ENCODE peak calls at places on chromosomes 3 and 15, in six cellular contexts. G, I, B, O, R and J are unnamed samples.
A peak's percentile ranks its signal among the peaks of the same experiment; 100 is the strongest.

GRCh38 chr3:157329541-157329940 is 107.1 kb upstream of the PTX3 start:
- DNase-seq in G (no peak), I (no peak), B (no peak), O (no peak), R (no peak), J (no peak)

GRCh38 chr15:99755692-99756409 is 22.6 kb upstream of the LYSMD4 start:
- DNase-seq in G (peak; percentile 59), I (peak; percentile 37), B (peak; percentile 70), O (peak; percentile 49), R (peak; percentile 71), J (no peak)

GRCh38 chr15:99433026-99433756 is 132.6 kb upstream of the MEF2A start:
- DNase-seq in G (no peak), I (no peak), B (no peak), O (no peak), R (no peak), J (peak; percentile 93)

GRCh38 chr3:177813322-177813721 is 616.0 kb upstream of the TBL1XR1 start:
- DNase-seq in G (no peak), I (no peak), B (no peak), O (no peak), R (no peak), J (no peak)

GRCh38 chr3:20648921-20649381 is 462.9 kb upstream of the SGO1 start:
- DNase-seq in G (no peak), I (no peak), B (no peak), O (no peak), R (no peak), J (no peak)

GRCh38 chr3:127209840-127210653 is 17.1 kb downstream of the PRR23E start:
- DNase-seq in G (no peak), I (no peak), B (no peak), O (no peak), R (peak; percentile 92), J (no peak)

GRCh38 chr15:49990835-49991540 is 128.0 kb downstream of the ATP8B4 start:
- DNase-seq in G (no peak), I (no peak), B (peak; percentile 74), O (no peak), R (no peak), J (no peak)

GRCh38 chr3:10464068-10464434 is 41.3 kb downstream of the ATP2B2 start:
- DNase-seq in G (no peak), I (no peak), B (no peak), O (no peak), R (no peak), J (no peak)

GRCh38 chr3:108394016-108394415 is 97.7 kb downstream of the HHLA2 start:
- DNase-seq in G (no peak), I (no peak), B (no peak), O (no peak), R (no peak), J (no peak)

GRCh38 chr3:111690242-111690641 is 95.1 kb upstream of the ZBED2 start:
- DNase-seq in G (no peak), I (no peak), B (peak; percentile 61), O (no peak), R (no peak), J (no peak)

GRCh38 chr15:29343229-29343628 is 73.6 kb upstream of the NSMCE3 start:
- DNase-seq in G (no peak), I (no peak), B (no peak), O (no peak), R (no peak), J (no peak)

GRCh38 chr15:77398927-77399326 is 21.0 kb downstream of the PEAK1 start:
- DNase-seq in G (no peak), I (no peak), B (no peak), O (no peak), R (no peak), J (no peak)

GRCh38 chr15:22954326-22954725 is 25.8 kb downstream of the CYFIP1 start:
- DNase-seq in G (no peak), I (no peak), B (no peak), O (no peak), R (no peak), J (no peak)

GRCh38 chr3:50971487-50971924 is 296.8 kb downstream of the DOCK3 start:
- DNase-seq in G (peak; percentile 23), I (no peak), B (peak; percentile 35), O (peak; percentile 53), R (peak; percentile 79), J (no peak)

GRCh38 chr15:83178869-83179325 is 28.7 kb downstream of the HDGFL3 start:
- DNase-seq in G (no peak), I (no peak), B (no peak), O (no peak), R (peak; percentile 87), J (no peak)

GRCh38 chr3:38000242-38000916 is 9.8 kb downstream of the VILL start:
- DNase-seq in G (no peak), I (no peak), B (no peak), O (no peak), R (no peak), J (peak; percentile 55)

GRCh38 chr15:89803941-89804800 is 10.5 kb downstream of the ANPEP start:
- DNase-seq in G (no peak), I (no peak), B (no peak), O (no peak), R (no peak), J (peak; percentile 73)

GRCh38 chr3:179651687-179652466 is 963 bp upstream of the USP13 start:
- DNase-seq in G (no peak), I (no peak), B (no peak), O (no peak), R (no peak), J (no peak)

GRCh38 chr3:194257916-194258668 is 93.0 kb downstream of the CPN2 start:
- DNase-seq in G (no peak), I (no peak), B (no peak), O (no peak), R (no peak), J (no peak)

DNA sequence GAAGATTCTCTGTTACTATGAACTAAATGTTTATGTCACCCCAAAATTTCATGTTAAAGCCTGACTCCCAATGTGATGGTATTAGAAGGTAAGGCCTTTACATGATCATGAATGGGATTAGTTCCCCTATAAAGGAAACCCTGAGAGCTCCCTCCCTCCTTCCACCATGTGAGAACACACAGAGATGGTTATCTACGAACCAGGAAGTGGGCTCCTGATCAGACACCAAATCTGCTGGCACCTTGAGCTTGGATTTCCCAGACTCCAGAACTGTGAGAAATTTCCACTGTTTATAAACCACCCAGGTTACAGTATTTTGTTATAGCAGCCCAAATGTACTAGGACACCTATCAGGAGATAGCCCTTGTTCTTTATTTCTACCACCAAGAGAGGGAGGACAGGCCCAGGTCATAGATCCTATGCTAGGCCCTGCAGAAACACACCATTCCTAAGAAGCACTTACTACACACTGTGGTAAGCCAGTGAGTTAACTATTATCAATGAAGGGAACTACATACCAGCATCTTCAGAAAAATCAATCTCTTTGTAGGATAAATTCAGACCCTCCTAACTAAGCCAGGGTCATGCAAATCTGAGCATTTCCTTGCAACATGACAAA is 59.0 kb downstream of the PRKAR2A start:
- DNase-seq in G (no peak), I (no peak), B (no peak), O (no peak), R (no peak), J (no peak)
- H3K9ac ChIP-seq in G (no peak overlapping the region), I (no peak overlapping the region), B (no peak overlapping the region), O (no peak overlapping the region), R (no peak overlapping the region), J (no peak overlapping the region)

GRCh38 chr3:64441861-64442260 is 216.6 kb upstream of the PRICKLE2 start:
- DNase-seq in G (no peak), I (no peak), B (peak; percentile 71), O (no peak), R (no peak), J (no peak)

GRCh38 chr3:64440498-64440897 is 215.2 kb upstream of the PRICKLE2 start:
- DNase-seq in G (no peak), I (no peak), B (peak; percentile 82), O (no peak), R (no peak), J (no peak)

GRCh38 chr3:64438837-64439236 is 213.6 kb upstream of the PRICKLE2 start:
- DNase-seq in G (no peak), I (no peak), B (no peak), O (no peak), R (no peak), J (peak; percentile 71)

GRCh38 chr3:64432870-64433269 is 207.6 kb upstream of the PRICKLE2 start:
- DNase-seq in G (no peak), I (no peak), B (no peak), O (no peak), R (no peak), J (no peak)

GRCh38 chr3:64437126-64437525 is 211.9 kb upstream of the PRICKLE2 start:
- DNase-seq in G (no peak), I (no peak), B (no peak), O (no peak), R (no peak), J (no peak)
- H3K9ac ChIP-seq in G (no peak overlapping the region), I (no peak overlapping the region), B (no peak overlapping the region), O (no peak overlapping the region), R (no peak overlapping the region), J (peak overlapping the region; percentile 43)

GRCh38 chr15:60582370-60583036 is 103.6 kb upstream of the ICE2 start:
- DNase-seq in G (no peak), I (no peak), B (peak; percentile 37), O (no peak), R (no peak), J (no peak)
- H3K9ac ChIP-seq in G (no peak overlapping the region), I (no peak overlapping the region), B (no peak overlapping the region), O (no peak overlapping the region), R (no peak overlapping the region), J (no peak overlapping the region)

DNA sequence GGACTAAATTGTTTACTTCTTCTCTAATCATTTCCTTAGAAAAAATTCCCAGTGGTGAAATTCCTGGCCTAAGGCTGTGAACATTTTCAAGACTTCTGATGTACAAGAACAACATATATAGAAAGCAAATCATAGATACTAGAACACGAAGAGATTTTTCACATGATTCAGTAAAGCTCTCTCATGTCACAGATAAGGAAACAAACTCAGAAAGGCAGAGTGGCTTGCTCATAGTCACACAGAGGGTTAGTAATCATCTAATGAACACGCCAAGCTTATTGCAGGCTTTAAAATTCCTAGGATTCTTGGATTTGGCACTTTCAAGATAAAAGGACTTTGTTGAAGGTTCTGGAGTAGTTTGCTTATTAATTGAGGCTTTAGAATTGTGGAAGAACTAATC is 26.2 kb downstream of the CRTAP start:
- DNase-seq in G (no peak), I (no peak), B (peak; percentile 74), O (no peak), R (no peak), J (no peak)
- H3K9ac ChIP-seq in G (no peak overlapping the region), I (no peak overlapping the region), B (peak overlapping the region; percentile 24), O (no peak overlapping the region), R (no peak overlapping the region), J (no peak overlapping the region)